ENCODE peak calls at places on chromosome 9, in eight cellular contexts. O, Z, A, T, P, S, L and J are unnamed samples.

GRCh38 chr9:86043999-86044398 is 55.4 kb downstream of the GOLM1 start:
- DNase-seq in S (no peak), P (no peak), A (no peak), Z (no peak), L (no peak), O (no peak), T (no peak), J (no peak)

GRCh38 chr9:22457448-22457847 is 10.8 kb downstream of the DMRTA1 start:
- DNase-seq in T (no peak), Z (peak), S (no peak), P (no peak), A (no peak), L (no peak), O (no peak), J (peak)

GRCh38 chr9:95031711-95032461 is 285.6 kb downstream of the FANCC start:
- DNase-seq in T (peak), O (no peak), L (no peak), Z (no peak), A (no peak), P (no peak), S (no peak), J (peak)

GRCh38 chr9:105067895-105068580 is 140.1 kb upstream of the ABCA1 start:
- DNase-seq in Z (no peak), A (peak), S (no peak), P (no peak), T (no peak), L (peak), O (no peak), J (no peak)

GRCh38 chr9:36572515-36573418 is at the start of gene MELK:
- DNase-seq in O (peak), P (peak), L (peak), T (peak), S (peak), A (peak), Z (peak), J (peak)

GRCh38 chr9:81609782-81610738 is 79.3 kb downstream of the TLE1 start:
- DNase-seq in O (peak), P (no peak), L (no peak), T (no peak), Z (no peak), A (peak), S (no peak), J (no peak)

GRCh38 chr9:108859459-108860114 is 2.5 kb upstream of the ACTL7A start:
- DNase-seq in T (no peak), S (no peak), A (peak), O (no peak), P (no peak), L (no peak), Z (no peak), J (no peak)

GRCh38 chr9:121835581-121836381 is 184.3 kb downstream of the DAB2IP start:
- DNase-seq in O (no peak), A (no peak), P (peak), L (no peak), T (no peak), S (no peak), Z (no peak), J (no peak)

GRCh38 chr9:93270976-93271375 is 87.0 kb downstream of the WNK2 start:
- DNase-seq in T (no peak), L (no peak), P (no peak), A (no peak), S (no peak), Z (no peak), O (no peak), J (no peak)

GRCh38 chr9:35712762-35713400 is 19.1 kb downstream of the TLN1 start:
- DNase-seq in A (no peak), P (no peak), L (no peak), T (no peak), Z (no peak), S (no peak), O (no peak), J (no peak)

GRCh38 chr9:129242191-129242953 is 64.3 kb upstream of the IER5L start:
- DNase-seq in T (peak), S (no peak), Z (no peak), P (no peak), O (no peak), A (no peak), L (no peak), J (no peak)

GRCh38 chr9:136711751-136712689 is at the start of gene DIPK1B:
- DNase-seq in A (no peak), P (no peak), T (no peak), O (no peak), L (no peak), S (no peak), Z (peak), J (peak)

GRCh38 chr9:33159760-33160127 is 7.4 kb downstream of the B4GALT1 start:
- DNase-seq in Z (no peak), A (peak), O (no peak), P (no peak), L (peak), S (no peak), T (peak), J (no peak)

GRCh38 chr9:97938081-97938644 is at the start of gene HEMGN:
- DNase-seq in P (no peak), Z (no peak), T (no peak), L (no peak), A (no peak), S (no peak), O (no peak), J (no peak)

GRCh38 chr9:114604974-114605373 is 6.1 kb upstream of the TMEM268 start:
- DNase-seq in S (no peak), T (no peak), A (no peak), L (no peak), Z (no peak), P (no peak), O (no peak), J (no peak)

GRCh38 chr9:92507496-92507895 is 25.2 kb upstream of the ASPN start:
- DNase-seq in A (no peak), L (no peak), S (no peak), Z (no peak), O (no peak), T (no peak), P (no peak), J (no peak)

GRCh38 chr9:135087489-135087791 is at the start of gene OLFM1:
- DNase-seq in L (peak), S (no peak), T (peak), Z (peak), O (peak), A (peak), P (peak), J (no peak)

GRCh38 chr9:3936520-3937235 is 363.2 kb downstream of the GLIS3 start:
- DNase-seq in T (peak), L (no peak), O (no peak), A (no peak), P (no peak), Z (peak), S (no peak), J (peak)

GRCh38 chr9:69667306-69667705 is 4.9 kb downstream of the APBA1 start:
- DNase-seq in A (no peak), L (no peak), O (no peak), P (no peak), S (no peak), Z (no peak), T (no peak), J (no peak)

GRCh38 chr9:74236857-74237256 is 260.3 kb upstream of the RORB start:
- DNase-seq in L (no peak), S (no peak), T (no peak), Z (no peak), O (no peak), P (no peak), A (no peak), J (no peak)

GRCh38 chr9:97633859-97634485 is 351 bp downstream of the NCBP1 start:
- DNase-seq in L (no peak), S (no peak), P (no peak), O (no peak), Z (peak), T (no peak), A (peak), J (no peak)

GRCh38 chr9:129140397-129141065 is 29.3 kb downstream of the PTPA start:
- DNase-seq in L (peak), Z (peak), S (peak), P (no peak), O (no peak), T (no peak), A (peak), J (no peak)

GRCh38 chr9:34993502-34994428 is 4.2 kb downstream of the DNAJB5 start:
- DNase-seq in Z (peak), S (no peak), O (peak), P (no peak), A (peak), L (no peak), T (no peak), J (no peak)

GRCh38 chr9:69900406-69900805 is 79.8 kb downstream of the CFAP95 start:
- DNase-seq in O (no peak), S (no peak), P (no peak), Z (no peak), L (no peak), T (no peak), A (peak), J (no peak)

GRCh38 chr9:4596165-4596922 is 65.8 kb upstream of the PLPP6 start:
- DNase-seq in L (no peak), Z (no peak), P (no peak), O (no peak), T (no peak), S (no peak), A (no peak), J (no peak)

GRCh38 chr9:32385135-32385884 is 867 bp downstream of the ACO1 start:
- DNase-seq in A (peak), S (no peak), P (no peak), L (no peak), T (no peak), Z (no peak), O (no peak), J (no peak)

GRCh38 chr9:136044971-136045594 is 50.0 kb downstream of the NACC2 start:
- DNase-seq in O (no peak), Z (no peak), A (no peak), T (no peak), L (no peak), P (peak), S (no peak), J (no peak)

GRCh38 chr9:137429974-137430722 is 7.0 kb downstream of the NOXA1 start:
- DNase-seq in A (no peak), P (no peak), L (no peak), S (no peak), Z (no peak), T (peak), O (no peak), J (peak)

GRCh38 chr9:69604568-69605219 is 67.5 kb downstream of the APBA1 start:
- DNase-seq in P (no peak), S (no peak), A (peak), Z (no peak), O (no peak), L (no peak), T (no peak), J (no peak)

GRCh38 chr9:119907056-119907455 is 537.8 kb upstream of the BRINP1 start:
- DNase-seq in L (no peak), Z (no peak), S (no peak), O (no peak), A (no peak), T (no peak), P (no peak), J (no peak)

GRCh38 chr9:80410106-80410505 is 838.3 kb downstream of the TLE4 start:
- DNase-seq in T (no peak), A (no peak), O (no peak), S (no peak), Z (no peak), L (no peak), P (no peak), J (no peak)

GRCh38 chr9:135522137-135522877 is 1.1 kb downstream of the LCN1 start:
- DNase-seq in S (no peak), P (peak), O (no peak), L (no peak), Z (no peak), A (no peak), T (no peak), J (no peak)

GRCh38 chr9:6106576-6107339 is 91.3 kb upstream of the RANBP6 start:
- DNase-seq in L (peak), P (no peak), Z (peak), A (peak), T (no peak), S (no peak), O (peak), J (peak)

GRCh38 chr9:128091144-128091543 is 23.1 kb downstream of the SLC25A25 start:
- DNase-seq in L (peak), P (no peak), Z (peak), T (peak), O (peak), A (peak), S (peak), J (no peak)